ENCODE peak calls at places on chromosomes 11 and 22, in four cellular contexts. One of them, this sample, is unnamed.

GRCh38 chr11:118618991-118619375 is 11.6 kb downstream of the PHLDB1 start:
- DNase-seq in bronchial epithelial cell: no peak
- DNase-seq in AG04450: no peak
- DNase-seq in suprapubic skin: no peak
- DNase-seq in this sample: peak; percentile 92

GRCh38 chr11:12043221-12043620 is 34.8 kb upstream of the DKK3 start:
- DNase-seq in AG04450: no peak
- DNase-seq in suprapubic skin: no peak
- DNase-seq in bronchial epithelial cell: no peak
- DNase-seq in this sample: no peak

GRCh38 chr11:82988936-82989627 is 82.6 kb downstream of the RAB30 start:
- DNase-seq in suprapubic skin: no peak
- DNase-seq in AG04450: no peak
- DNase-seq in bronchial epithelial cell: no peak
- DNase-seq in this sample: no peak

GRCh38 chr11:74319139-74319538 is 7.7 kb upstream of the P4HA3 start:
- DNase-seq in bronchial epithelial cell: peak; percentile 94
- DNase-seq in AG04450: no peak
- DNase-seq in suprapubic skin: no peak
- DNase-seq in this sample: peak; percentile 90

GRCh38 chr11:117604349-117604995 is 192.5 kb downstream of the DSCAML1 start:
- DNase-seq in suprapubic skin: no peak
- DNase-seq in AG04450: no peak
- DNase-seq in bronchial epithelial cell: no peak
- DNase-seq in this sample: no peak

GRCh38 chr22:44667829-44668189 is 34.2 kb upstream of the PRR5 start:
- DNase-seq in AG04450: no peak
- DNase-seq in suprapubic skin: no peak
- DNase-seq in bronchial epithelial cell: no peak
- DNase-seq in this sample: no peak

GRCh38 chr11:70360211-70360610 is 38.1 kb upstream of the CTTN start:
- DNase-seq in bronchial epithelial cell: no peak
- DNase-seq in suprapubic skin: no peak
- DNase-seq in AG04450: no peak
- DNase-seq in this sample: no peak

GRCh38 chr11:64227405-64227956 is 1.4 kb downstream of the NUDT22 start:
- DNase-seq in suprapubic skin: no peak
- DNase-seq in bronchial epithelial cell: peak; percentile 62
- DNase-seq in AG04450: no peak
- DNase-seq in this sample: no peak

GRCh38 chr22:39959640-39960447 is at the start of gene TMA7B:
- DNase-seq in bronchial epithelial cell: peak; percentile 56
- DNase-seq in suprapubic skin: no peak
- DNase-seq in AG04450: peak; percentile 21
- DNase-seq in this sample: peak; percentile 55

GRCh38 chr11:41498726-41499125 is 39.3 kb upstream of the LRRC4C start:
- DNase-seq in bronchial epithelial cell: peak; percentile 23
- DNase-seq in AG04450: no peak
- DNase-seq in suprapubic skin: no peak
- DNase-seq in this sample: no peak

GRCh38 chr22:33919591-33920501 is at the start of gene LARGE1:
- DNase-seq in AG04450: no peak
- DNase-seq in bronchial epithelial cell: no peak
- DNase-seq in suprapubic skin: peak; percentile 79
- DNase-seq in this sample: peak; percentile 28

GRCh38 chr11:130209128-130209932 is 49.7 kb downstream of the ST14 start:
- DNase-seq in AG04450: no peak
- DNase-seq in bronchial epithelial cell: no peak
- DNase-seq in suprapubic skin: no peak
- DNase-seq in this sample: no peak

GRCh38 chr11:3959015-3959917 is 103.8 kb downstream of the STIM1 start:
- DNase-seq in bronchial epithelial cell: peak; percentile 84
- DNase-seq in suprapubic skin: no peak
- DNase-seq in AG04450: no peak
- DNase-seq in this sample: peak; percentile 85

GRCh38 chr11:88100161-88100560 is 75.1 kb downstream of the RAB38 start:
- DNase-seq in suprapubic skin: no peak
- DNase-seq in AG04450: no peak
- DNase-seq in bronchial epithelial cell: no peak
- DNase-seq in this sample: peak; percentile 37

GRCh38 chr22:19713650-19714319 is 518 bp upstream of the SEPTIN5 start:
- DNase-seq in AG04450: no peak
- DNase-seq in bronchial epithelial cell: no peak
- DNase-seq in suprapubic skin: no peak
- DNase-seq in this sample: no peak

GRCh38 chr22:33274214-33274828 is 216.1 kb upstream of the SYN3 start:
- DNase-seq in suprapubic skin: no peak
- DNase-seq in AG04450: no peak
- DNase-seq in bronchial epithelial cell: no peak
- DNase-seq in this sample: peak; percentile 3

GRCh38 chr11:66907751-66908173 is 50.4 kb downstream of the PC start:
- DNase-seq in suprapubic skin: no peak
- DNase-seq in bronchial epithelial cell: no peak
- DNase-seq in AG04450: no peak
- DNase-seq in this sample: no peak

GRCh38 chr11:46112961-46113617 is 8.2 kb downstream of the PHF21A start:
- DNase-seq in suprapubic skin: no peak
- DNase-seq in bronchial epithelial cell: peak; percentile 80
- DNase-seq in AG04450: no peak
- DNase-seq in this sample: peak; percentile 57

GRCh38 chr22:43988116-43988817 is 33.0 kb downstream of the SAMM50 start:
- DNase-seq in suprapubic skin: no peak
- DNase-seq in AG04450: no peak
- DNase-seq in bronchial epithelial cell: no peak
- DNase-seq in this sample: no peak

GRCh38 chr11:72370201-72370600 is 64.1 kb downstream of the CLPB start:
- DNase-seq in AG04450: no peak
- DNase-seq in suprapubic skin: no peak
- DNase-seq in bronchial epithelial cell: no peak
- DNase-seq in this sample: no peak

GRCh38 chr11:119942583-119943338 is 195.2 kb downstream of the TRIM29 start:
- DNase-seq in bronchial epithelial cell: no peak
- DNase-seq in AG04450: no peak
- DNase-seq in suprapubic skin: no peak
- DNase-seq in this sample: peak; percentile 21

GRCh38 chr11:67401495-67402191 is at the start of gene PPP1CA:
- DNase-seq in bronchial epithelial cell: peak; percentile 53
- DNase-seq in AG04450: peak; percentile 65
- DNase-seq in suprapubic skin: peak; percentile 93
- DNase-seq in this sample: peak; percentile 87

GRCh38 chr11:10397226-10397987 is 57.7 kb upstream of the AMPD3 start:
- DNase-seq in bronchial epithelial cell: no peak
- DNase-seq in suprapubic skin: no peak
- DNase-seq in AG04450: no peak
- DNase-seq in this sample: no peak

GRCh38 chr22:22565991-22566390 is 6.9 kb upstream of the PRAME start:
- DNase-seq in bronchial epithelial cell: peak; percentile 44
- DNase-seq in AG04450: no peak
- DNase-seq in suprapubic skin: no peak
- DNase-seq in this sample: no peak

GRCh38 chr11:121464352-121464946 is 11.7 kb upstream of the SORL1-AS1 start:
- DNase-seq in AG04450: peak; percentile 75
- DNase-seq in bronchial epithelial cell: peak; percentile 85
- DNase-seq in suprapubic skin: no peak
- DNase-seq in this sample: peak; percentile 89

GRCh38 chr22:37130031-37130430 is 19.7 kb downstream of the IL2RB start:
- DNase-seq in bronchial epithelial cell: no peak
- DNase-seq in AG04450: no peak
- DNase-seq in suprapubic skin: no peak
- DNase-seq in this sample: no peak

GRCh38 chr11:18264677-18265542 is 1.2 kb upstream of the SAA1 start:
- DNase-seq in AG04450: no peak
- DNase-seq in bronchial epithelial cell: no peak
- DNase-seq in suprapubic skin: no peak
- DNase-seq in this sample: no peak

GRCh38 chr22:43313497-43314474 is 29.4 kb downstream of the SCUBE1 start:
- DNase-seq in bronchial epithelial cell: no peak
- DNase-seq in suprapubic skin: no peak
- DNase-seq in AG04450: no peak
- DNase-seq in this sample: peak; percentile 51

GRCh38 chr11:12050470-12050891 is 42.1 kb upstream of the DKK3 start:
- DNase-seq in bronchial epithelial cell: no peak
- DNase-seq in AG04450: no peak
- DNase-seq in suprapubic skin: no peak
- DNase-seq in this sample: peak; percentile 40

GRCh38 chr11:62223095-62223494 is 14.6 kb downstream of the SCGB2A1 start:
- DNase-seq in suprapubic skin: no peak
- DNase-seq in AG04450: no peak
- DNase-seq in bronchial epithelial cell: no peak
- DNase-seq in this sample: no peak

GRCh38 chr11:86119062-86119461 is 50.2 kb upstream of the PICALM start:
- DNase-seq in AG04450: no peak
- DNase-seq in suprapubic skin: no peak
- DNase-seq in bronchial epithelial cell: no peak
- DNase-seq in this sample: peak; percentile 15

GRCh38 chr11:76207642-76208378 is 1.5 kb upstream of the WNT11 start:
- DNase-seq in bronchial epithelial cell: peak; percentile 55
- DNase-seq in AG04450: no peak
- DNase-seq in suprapubic skin: no peak
- DNase-seq in this sample: peak; percentile 71

GRCh38 chr11:4041731-4042391 is 52.7 kb upstream of the RRM1 start:
- DNase-seq in AG04450: no peak
- DNase-seq in suprapubic skin: no peak
- DNase-seq in bronchial epithelial cell: no peak
- DNase-seq in this sample: peak; percentile 35

DNA sequence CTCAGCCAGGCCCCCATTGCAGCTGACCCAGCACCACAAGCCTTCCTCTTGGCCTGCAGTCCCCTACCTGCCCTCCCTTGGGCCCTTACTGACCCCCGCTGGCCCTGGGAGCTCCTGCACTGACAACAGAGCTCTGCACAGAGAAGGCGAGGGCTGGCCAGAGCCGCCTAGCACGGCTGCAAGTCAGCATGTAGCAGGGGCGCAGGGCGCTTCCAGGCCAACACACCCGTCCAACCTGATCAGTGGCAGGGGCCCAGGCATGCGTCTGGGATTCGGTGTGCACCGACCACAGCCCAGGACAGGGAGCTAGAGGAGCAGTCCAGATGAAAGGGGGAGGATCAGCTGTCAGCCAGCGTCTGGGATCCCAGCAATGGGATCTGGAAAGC is 7.6 kb downstream of the WNT7B start:
- DNase-seq in suprapubic skin: no peak
- DNase-seq in bronchial epithelial cell: peak; percentile 41
- DNase-seq in AG04450: no peak
- DNase-seq in this sample: no peak
- TF ChIP-seq CTCF in suprapubic skin: no peak
- TF ChIP-seq CTCF in bronchial epithelial cell: peak; percentile 40
- TF ChIP-seq CTCF in AG04450: peak; percentile 13
- TF ChIP-seq CTCF in this sample: no peak

DNA sequence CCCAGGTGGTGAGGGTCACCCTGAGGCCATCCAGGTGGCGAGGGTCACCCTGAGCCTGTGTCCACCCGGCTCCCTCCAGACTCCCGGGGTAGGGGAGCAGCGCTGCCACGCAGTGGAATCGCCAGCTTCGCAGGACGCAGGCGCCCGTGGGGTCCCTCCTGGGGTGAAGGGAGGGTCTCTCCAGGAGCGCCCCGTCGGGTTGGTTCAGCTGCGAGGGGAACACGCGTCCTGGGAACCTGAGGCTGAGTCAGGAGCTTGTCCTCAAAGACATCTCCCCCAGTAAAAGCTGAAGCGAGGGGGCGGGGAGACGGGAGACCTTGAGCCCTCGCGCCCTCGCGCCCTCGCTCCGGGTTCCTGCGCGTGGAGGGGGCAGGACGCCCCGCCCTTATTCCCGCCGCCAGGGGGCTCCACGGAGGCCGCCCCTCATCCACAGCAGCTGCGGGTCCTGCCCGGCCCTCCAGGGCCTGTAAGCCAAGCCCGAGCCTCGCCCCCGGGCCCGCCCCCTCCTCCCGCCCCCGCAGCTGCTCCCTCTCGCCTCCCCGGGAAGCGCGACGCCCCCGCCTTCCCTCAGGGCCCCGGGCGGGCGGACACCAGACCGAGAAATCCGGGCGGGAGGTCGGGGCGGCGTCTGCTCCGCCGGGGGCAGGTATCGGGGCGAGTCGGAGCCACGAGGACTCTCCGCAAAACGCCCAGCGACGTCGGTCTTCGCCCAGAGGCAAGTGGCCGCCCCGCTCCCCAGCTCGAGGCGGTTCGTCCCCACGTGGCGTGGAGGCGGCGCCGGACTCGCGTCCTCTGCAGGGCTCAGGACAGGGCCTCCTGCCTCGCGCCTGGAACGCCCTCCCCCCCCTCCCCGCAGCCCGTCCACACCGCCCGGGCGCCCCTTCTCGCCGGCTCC is 22.8 kb downstream of the PIM3 start:
- DNase-seq in AG04450: no peak
- DNase-seq in suprapubic skin: peak; percentile 72
- DNase-seq in bronchial epithelial cell: no peak
- DNase-seq in this sample: no peak
- H3K4me3 ChIP-seq in AG04450: peak overlapping the region; percentile 4
- H3K4me3 ChIP-seq in suprapubic skin: peak overlapping the region; percentile 32
- H3K4me3 ChIP-seq in bronchial epithelial cell: no peak overlapping the region
- H3K4me3 ChIP-seq in this sample: no peak overlapping the region

GRCh38 chr11:14773755-14774154 is 118.3 kb downstream of the CYP2R1 start:
- DNase-seq in suprapubic skin: no peak
- DNase-seq in AG04450: no peak
- DNase-seq in bronchial epithelial cell: no peak
- DNase-seq in this sample: no peak
- TF ChIP-seq CTCF in suprapubic skin: no peak
- TF ChIP-seq CTCF in AG04450: peak; percentile 35
- TF ChIP-seq CTCF in bronchial epithelial cell: peak; percentile 19
- TF ChIP-seq CTCF in this sample: no peak

DNA sequence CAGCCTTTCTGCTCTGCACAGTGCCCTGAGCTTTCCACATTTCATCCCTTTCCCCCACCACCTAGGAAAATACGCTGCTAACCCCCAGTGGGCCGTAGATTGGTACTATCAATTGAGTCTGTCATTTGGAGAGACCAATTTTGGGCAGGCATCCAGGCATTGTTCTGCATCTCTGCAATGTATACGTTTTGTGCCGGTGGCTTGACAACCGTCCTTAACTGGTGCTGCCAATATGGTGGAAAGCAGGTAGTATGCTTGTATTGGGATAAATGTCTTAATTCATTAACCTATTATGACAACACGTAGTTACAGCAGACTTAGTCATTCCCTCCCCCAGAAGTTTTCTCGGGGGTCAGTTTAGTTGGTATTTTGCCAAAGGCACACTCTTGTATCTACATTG is 1.3 kb downstream of the ELMOD1 start:
- DNase-seq in suprapubic skin: no peak
- DNase-seq in bronchial epithelial cell: no peak
- DNase-seq in AG04450: no peak
- DNase-seq in this sample: no peak
- H3K4me3 ChIP-seq in suprapubic skin: peak overlapping the region; percentile 60
- H3K4me3 ChIP-seq in bronchial epithelial cell: no peak overlapping the region
- H3K4me3 ChIP-seq in AG04450: no peak overlapping the region
- H3K4me3 ChIP-seq in this sample: peak overlapping the region; percentile 79